ENCODE peak calls at places on chromosomes 4 and X, in five cellular contexts. L is anterior cingulate cortex, Z is ovary, A is LoVo, D is endodermal cell. I is an unnamed sample.

GRCh38 chr4:114052227-114052626 is 72.8 kb upstream of the ARSJ start:
- DNase-seq in L (no peak), Z (no peak), A (no peak), D (no peak), I (no peak)

GRCh38 chr4:138696771-138697170 is 318.8 kb upstream of the NOCT start:
- DNase-seq in L (no peak), Z (no peak), A (no peak), D (no peak), I (no peak)

GRCh38 chr4:136526517-136526916 is 1005.8 kb downstream of the PCDH18 start:
- DNase-seq in L (no peak), Z (no peak), A (no peak), D (no peak), I (no peak)

GRCh38 chr4:185958094-185958493 is 110.9 kb upstream of the TLR3 start:
- DNase-seq in L (no peak), Z (no peak), A (no peak), D (no peak), I (no peak)

GRCh38 chrX:49116076-49116475 is 7.5 kb downstream of the GPKOW start:
- DNase-seq in L (no peak), Z (no peak), A (no peak), D (no peak), I (no peak)

GRCh38 chr4:66750273-66750672 is 795.0 kb downstream of the CENPC start:
- DNase-seq in L (no peak), Z (no peak), A (peak; percentile 7), D (no peak), I (no peak)

GRCh38 chrX:13215729-13216128 is 104.1 kb downstream of the ATXN3L start:
- DNase-seq in L (no peak), Z (no peak), A (no peak), D (no peak), I (no peak)

GRCh38 chr4:74919783-74920182 is 13.1 kb upstream of the PARM1 start:
- DNase-seq in L (no peak), Z (no peak), A (no peak), D (no peak), I (no peak)

GRCh38 chrX:44944894-44945293 is 71.9 kb downstream of the KDM6A start:
- DNase-seq in L (no peak), Z (no peak), A (no peak), D (no peak), I (no peak)

GRCh38 chrX:66635360-66635759 is 3.5 kb downstream of the EDA2R start:
- DNase-seq in L (no peak), Z (no peak), A (no peak), D (no peak), I (no peak)

GRCh38 chr4:13171292-13172057 is 312.7 kb downstream of the RAB28 start:
- DNase-seq in L (no peak), Z (no peak), A (no peak), D (no peak), I (no peak)

GRCh38 chr4:87112063-87112462 is 108.4 kb downstream of the KLHL8 start:
- DNase-seq in L (no peak), Z (no peak), A (no peak), D (no peak), I (no peak)

GRCh38 chrX:153648358-153649177 is 1.6 kb downstream of the DUSP9 start:
- DNase-seq in L (no peak), Z (no peak), A (no peak), D (peak; percentile 29), I (no peak)

GRCh38 chr4:143399113-143399949 is 62.7 kb downstream of the GAB1 start:
- DNase-seq in L (no peak), Z (no peak), A (peak; percentile 53), D (no peak), I (peak; percentile 25)

GRCh38 chr4:133775881-133776280 is 425.7 kb downstream of the PABPC4L start:
- DNase-seq in L (no peak), Z (no peak), A (no peak), D (no peak), I (no peak)

GRCh38 chr4:131644619-131645018 is 1504.5 kb upstream of the PCDH10 start:
- DNase-seq in L (no peak), Z (no peak), A (peak; percentile 4), D (peak; percentile 85), I (peak; percentile 42)

GRCh38 chr4:164571593-164572385 is 182.1 kb upstream of the SMIM31 start:
- DNase-seq in L (no peak), Z (no peak), A (no peak), D (peak; percentile 56), I (no peak)

GRCh38 chr4:82517043-82517442 is 44.7 kb downstream of the TMEM150C start:
- DNase-seq in L (no peak), Z (no peak), A (no peak), D (no peak), I (no peak)

GRCh38 chr4:654526-654845 is 19.6 kb downstream of the ATP5ME start:
- DNase-seq in L (no peak), Z (no peak), A (no peak), D (no peak), I (no peak)

GRCh38 chr4:184408021-184408710 is 66.2 kb downstream of the IRF2 start:
- DNase-seq in L (no peak), Z (no peak), A (no peak), D (no peak), I (no peak)

GRCh38 chr4:38400946-38401345 is 263.1 kb upstream of the KLF3 start:
- DNase-seq in L (no peak), Z (no peak), A (no peak), D (no peak), I (no peak)

GRCh38 chr4:94452476-94453300 is 946 bp downstream of the PDLIM5 start:
- DNase-seq in L (peak; percentile 10), Z (peak; percentile 77), A (peak; percentile 85), D (peak; percentile 89), I (peak; percentile 76)

GRCh38 chr4:145625677-145626622 is 6.8 kb downstream of the MMAA start:
- DNase-seq in L (no peak), Z (no peak), A (no peak), D (no peak), I (no peak)

GRCh38 chrX:153708415-153708814 is 15.8 kb downstream of the BCAP31 start:
- DNase-seq in L (peak; percentile 40), Z (peak; percentile 52), A (peak; percentile 57), D (peak; percentile 83), I (peak; percentile 81)

GRCh38 chr4:27861802-27862201 is 1001.2 kb downstream of the STIM2 start:
- DNase-seq in L (no peak), Z (no peak), A (no peak), D (no peak), I (no peak)

GRCh38 chr4:71406459-71406963 is 67.7 kb downstream of the SLC4A4 start:
- DNase-seq in L (no peak), Z (no peak), A (no peak), D (no peak), I (no peak)

GRCh38 chrX:106933538-106933961 is 13.3 kb downstream of the CLDN2 start:
- DNase-seq in L (no peak), Z (peak; percentile 60), A (peak; percentile 60), D (peak; percentile 70), I (peak; percentile 77)

GRCh38 chr4:110639207-110640092 is 16.6 kb upstream of the PITX2 start:
- DNase-seq in L (no peak), Z (no peak), A (no peak), D (peak; percentile 80), I (no peak)

GRCh38 chr4:168735735-168736134 is 238.9 kb downstream of the PALLD start:
- DNase-seq in L (no peak), Z (no peak), A (no peak), D (no peak), I (no peak)